ENCODE peak calls at places on chromosomes 12 and 14, in six cellular contexts. E is GM23338, C is coronary artery, Q is mucosa of descending colon, K is HCT116, Z is upper lobe of right lung. F is an unnamed sample.

GRCh38 chr14:95816539-95816938 is 60.1 kb upstream of the TUNAR start:
- DNase-seq in E (no peak), C (no peak), Q (no peak), K (no peak), Z (no peak), F (no peak)

GRCh38 chr14:68659021-68659931 is 133.6 kb downstream of the ZFP36L1 start:
- DNase-seq in E (no peak), C (peak), Q (no peak), K (no peak), Z (no peak), F (no peak)

GRCh38 chr14:23537351-23538048 is 14.1 kb downstream of the ZFHX2 start:
- DNase-seq in E (peak), C (no peak), Q (no peak), K (no peak), Z (no peak), F (peak)

GRCh38 chr12:121673013-121673441 is 3.6 kb upstream of the MORN3 start:
- DNase-seq in E (peak), C (no peak), Q (peak), K (no peak), Z (no peak), F (peak)

GRCh38 chr14:97848351-97848980 is 1051.3 kb downstream of the VRK1 start:
- DNase-seq in E (peak), C (no peak), Q (no peak), K (no peak), Z (no peak), F (peak)

GRCh38 chr14:95326987-95327386 is 7.3 kb upstream of the CLMN start:
- DNase-seq in E (no peak), C (no peak), Q (no peak), K (no peak), Z (no peak), F (no peak)

GRCh38 chr14:58617619-58618018 is 20.1 kb upstream of the DACT1 start:
- DNase-seq in E (no peak), C (no peak), Q (no peak), K (no peak), Z (no peak), F (no peak)

GRCh38 chr14:78863143-78863542 is 693.0 kb downstream of the NRXN3 start:
- DNase-seq in E (peak), C (no peak), Q (peak), K (no peak), Z (no peak), F (no peak)

GRCh38 chr12:126286203-126286602 is 1221.0 kb downstream of the AACS start:
- DNase-seq in E (no peak), C (no peak), Q (no peak), K (no peak), Z (no peak), F (no peak)

GRCh38 chr14:101063121-101063520 is 159.6 kb upstream of the RTL1 start:
- DNase-seq in E (no peak), C (no peak), Q (no peak), K (no peak), Z (peak), F (peak)

GRCh38 chr14:88535813-88536212 is 19.0 kb downstream of the PTPN21 start:
- DNase-seq in E (no peak), C (no peak), Q (no peak), K (no peak), Z (no peak), F (no peak)

GRCh38 chr14:74549588-74549987 is 56.0 kb downstream of the ISCA2 start:
- DNase-seq in E (peak), C (no peak), Q (no peak), K (no peak), Z (no peak), F (no peak)

GRCh38 chr14:82055511-82055910 is 521.9 kb upstream of the SEL1L start:
- DNase-seq in E (no peak), C (no peak), Q (no peak), K (no peak), Z (no peak), F (no peak)

GRCh38 chr14:91879196-91879595 is 11.9 kb upstream of the TC2N start:
- DNase-seq in E (no peak), C (no peak), Q (no peak), K (no peak), Z (no peak), F (no peak)

GRCh38 chr14:71138236-71139057 is 231.2 kb downstream of the PCNX1 start:
- DNase-seq in E (no peak), C (no peak), Q (no peak), K (no peak), Z (no peak), F (no peak)

GRCh38 chr14:21264025-21264801 is 5.0 kb downstream of the HNRNPC start:
- DNase-seq in E (no peak), C (no peak), Q (no peak), K (no peak), Z (no peak), F (no peak)

GRCh38 chr14:106318700-106319099 is 792.3 kb downstream of the TMEM121 start:
- DNase-seq in E (no peak), C (no peak), Q (peak), K (no peak), Z (no peak), F (no peak)

GRCh38 chr14:50816419-50817047 is 14.4 kb downstream of the NIN start:
- DNase-seq in E (no peak), C (no peak), Q (no peak), K (no peak), Z (no peak), F (no peak)

GRCh38 chr14:35786856-35787255 is 22.2 kb downstream of the RALGAPA1 start:
- DNase-seq in E (no peak), C (no peak), Q (no peak), K (no peak), Z (no peak), F (no peak)

GRCh38 chr14:84017533-84017932 is 1512.4 kb upstream of the FLRT2 start:
- DNase-seq in E (no peak), C (no peak), Q (no peak), K (no peak), Z (no peak), F (no peak)

GRCh38 chr14:20610002-20610765 is 19.0 kb upstream of the RNASE12 start:
- DNase-seq in E (peak), C (no peak), Q (peak), K (no peak), Z (peak), F (peak)

GRCh38 chr14:103401223-103402214 is 16.3 kb downstream of the MARK3 start:
- DNase-seq in E (peak), C (no peak), Q (no peak), K (no peak), Z (no peak), F (no peak)

GRCh38 chr14:36214476-36215216 is 38.1 kb upstream of the PTCSC3 start:
- DNase-seq in E (no peak), C (no peak), Q (no peak), K (no peak), Z (no peak), F (no peak)

GRCh38 chr12:109115758-109116610 is at the start of gene ACACB:
- DNase-seq in E (peak), C (no peak), Q (peak), K (no peak), Z (peak), F (no peak)

GRCh38 chr14:64572721-64573508 is 23.2 kb downstream of the PPP1R36 start:
- DNase-seq in E (peak), C (no peak), Q (no peak), K (no peak), Z (no peak), F (no peak)

GRCh38 chr12:94867066-94867855 is 136.2 kb downstream of the NDUFA12 start:
- DNase-seq in E (no peak), C (no peak), Q (no peak), K (no peak), Z (no peak), F (peak)

GRCh38 chr14:102630405-102630804 is 38.0 kb downstream of the RCOR1 start:
- DNase-seq in E (peak), C (no peak), Q (no peak), K (no peak), Z (no peak), F (no peak)

GRCh38 chr14:26598081-26598671 is 343 bp upstream of the NOVA1 start:
- DNase-seq in E (peak), C (peak), Q (peak), K (no peak), Z (peak), F (peak)

GRCh38 chr12:106068296-106068695 is 70.5 kb downstream of the NUAK1 start:
- DNase-seq in E (no peak), C (no peak), Q (no peak), K (no peak), Z (no peak), F (no peak)

GRCh38 chr12:117643971-117644370 is 282.5 kb upstream of the NOS1 start:
- DNase-seq in E (no peak), C (no peak), Q (no peak), K (no peak), Z (no peak), F (no peak)

GRCh38 chr12:31961137-31961536 is 1.9 kb downstream of the RESF1 start:
- DNase-seq in E (no peak), C (no peak), Q (no peak), K (no peak), Z (no peak), F (no peak)

GRCh38 chr12:130074661-130075406 is 87.4 kb upstream of the FZD10 start:
- DNase-seq in E (no peak), C (no peak), Q (no peak), K (no peak), Z (no peak), F (no peak)

GRCh38 chr12:94250130-94250529 is 101.8 kb downstream of the PLXNC1 start:
- DNase-seq in E (no peak), C (no peak), Q (no peak), K (no peak), Z (no peak), F (no peak)

GRCh38 chr14:50013198-50013918 is 103.0 kb downstream of the VCPKMT start:
- DNase-seq in E (no peak), C (no peak), Q (no peak), K (peak), Z (no peak), F (no peak)

GRCh38 chr12:66352197-66352596 is 49.9 kb downstream of the HELB start:
- DNase-seq in E (peak), C (no peak), Q (peak), K (peak), Z (no peak), F (peak)

GRCh38 chr12:116391501-116391900 is 114.0 kb upstream of the MED13L start:
- DNase-seq in E (no peak), C (no peak), Q (no peak), K (no peak), Z (no peak), F (no peak)

GRCh38 chr12:28602760-28603638 is 412.7 kb downstream of the CCDC91 start:
- DNase-seq in E (no peak), C (no peak), Q (no peak), K (no peak), Z (no peak), F (no peak)

GRCh38 chr12:29930503-29930902 is 146.8 kb upstream of the TMTC1 start:
- DNase-seq in E (no peak), C (no peak), Q (no peak), K (no peak), Z (no peak), F (no peak)

GRCh38 chr12:116552750-116553383 is 6.3 kb upstream of the MAP1LC3B2 start:
- DNase-seq in E (no peak), C (no peak), Q (no peak), K (no peak), Z (no peak), F (no peak)

GRCh38 chr12:49626169-49626835 is 2.9 kb downstream of the PRPF40B start:
- DNase-seq in E (no peak), C (no peak), Q (no peak), K (no peak), Z (no peak), F (no peak)

GRCh38 chr12:49624919-49625577 is 1.7 kb downstream of the PRPF40B start:
- DNase-seq in E (no peak), C (no peak), Q (no peak), K (peak), Z (no peak), F (no peak)

GRCh38 chr12:49621651-49622500 is 1.5 kb upstream of the PRPF40B start:
- DNase-seq in E (no peak), C (peak), Q (no peak), K (no peak), Z (no peak), F (no peak)

GRCh38 chr12:49622501-49623141 is 740 bp upstream of the PRPF40B start:
- DNase-seq in E (peak), C (peak), Q (peak), K (no peak), Z (no peak), F (no peak)

GRCh38 chr12:49623142-49623899 is at the start of gene PRPF40B:
- DNase-seq in E (peak), C (peak), Q (peak), K (peak), Z (peak), F (peak)
- TF ChIP-seq CTCF in E (peak), C (peak), Q (peak), K (peak), Z (peak), F (peak)

GRCh38 chr12:96208801-96209534 is 14.8 kb downstream of the ELK3 start:
- DNase-seq in E (no peak), C (peak), Q (no peak), K (no peak), Z (no peak), F (no peak)
- TF ChIP-seq CTCF in E (peak), C (no peak), Q (no peak), K (no peak), Z (no peak), F (no peak)

GRCh38 chr14:62126885-62127478 is 364.8 kb downstream of the SNAPC1 start:
- DNase-seq in E (peak), C (no peak), Q (peak), K (peak), Z (no peak), F (no peak)

GRCh38 chr14:62125793-62126192 is 363.6 kb downstream of the SNAPC1 start:
- DNase-seq in E (peak), C (no peak), Q (no peak), K (no peak), Z (no peak), F (no peak)

GRCh38 chr14:62118461-62118860 is 356.2 kb downstream of the SNAPC1 start:
- DNase-seq in E (no peak), C (no peak), Q (no peak), K (no peak), Z (no peak), F (no peak)

GRCh38 chr14:62118871-62119270 is 356.7 kb downstream of the SNAPC1 start:
- DNase-seq in E (no peak), C (no peak), Q (no peak), K (no peak), Z (no peak), F (no peak)

DNA sequence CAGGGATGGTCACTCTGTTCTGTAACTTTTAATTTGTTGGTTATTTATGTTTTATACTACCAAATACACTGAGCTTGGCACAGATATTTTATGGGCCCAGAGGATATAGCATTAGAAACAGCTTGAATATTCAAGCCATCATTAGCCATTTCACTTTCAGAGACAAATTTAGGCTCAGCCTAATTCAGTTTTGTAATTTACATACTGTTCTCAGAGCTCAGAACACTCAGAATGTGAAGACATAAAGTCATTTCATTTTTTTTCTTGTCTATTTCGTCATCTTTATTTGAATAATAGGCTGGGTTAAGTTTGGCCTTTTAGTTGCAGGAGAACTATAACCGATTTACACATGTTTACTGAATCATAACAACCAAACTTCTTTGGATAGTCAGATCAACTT is 361.7 kb downstream of the SNAPC1 start:
- DNase-seq in E (no peak), C (no peak), Q (no peak), K (no peak), Z (no peak), F (no peak)
- TF ChIP-seq CTCF in E (no peak), C (no peak), Q (no peak), K (no peak), Z (no peak), F (no peak)

DNA sequence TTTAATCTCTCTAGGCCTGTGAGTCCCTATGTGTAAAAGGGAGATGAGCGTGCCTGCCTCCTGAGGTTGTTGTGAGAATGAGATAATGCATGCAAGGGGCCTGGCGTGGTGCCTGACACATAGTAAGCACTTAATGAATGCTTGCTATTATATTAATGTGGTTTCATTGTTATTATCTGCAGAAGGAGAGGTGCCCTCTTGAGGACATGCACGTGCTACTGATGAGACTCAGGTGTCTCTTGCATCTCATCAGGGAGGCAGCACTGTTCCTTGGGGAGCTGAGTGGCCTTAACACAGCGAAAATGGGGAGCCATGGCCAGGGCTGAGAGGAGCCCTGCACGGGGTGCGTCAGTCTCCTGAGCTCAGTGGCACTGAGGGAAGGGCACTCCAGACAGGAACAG is 29.9 kb upstream of the BCDIN3D start:
- DNase-seq in E (no peak), C (peak), Q (no peak), K (no peak), Z (no peak), F (no peak)
- TF ChIP-seq CTCF in E (no peak), C (no peak), Q (no peak), K (no peak), Z (no peak), F (no peak)

GRCh38 chr12:59595557-59596231 is at the start of gene SLC16A7:
- DNase-seq in E (peak), C (peak), Q (peak), K (peak), Z (peak), F (peak)

GRCh38 chr12:59595097-59595496 is 732 bp upstream of the SLC16A7 start:
- DNase-seq in E (no peak), C (no peak), Q (no peak), K (no peak), Z (no peak), F (no peak)

GRCh38 chr12:59600174-59600573 is 4.3 kb downstream of the SLC16A7 start:
- DNase-seq in E (no peak), C (no peak), Q (no peak), K (no peak), Z (no peak), F (no peak)

GRCh38 chr12:59596232-59597143 is 659 bp downstream of the SLC16A7 start:
- DNase-seq in E (peak), C (peak), Q (peak), K (peak), Z (peak), F (peak)
- TF ChIP-seq CTCF in E (peak), C (no peak), Q (no peak), K (no peak), Z (no peak), F (no peak)

GRCh38 chr12:46556820-46557524 is 184.4 kb upstream of the SLC38A2 start:
- DNase-seq in E (no peak), C (no peak), Q (no peak), K (peak), Z (no peak), F (no peak)
- TF ChIP-seq CTCF in E (no peak), C (no peak), Q (no peak), K (no peak), Z (no peak), F (no peak)

GRCh38 chr12:123779551-123779950 is 17.4 kb downstream of the DNAH10 start:
- DNase-seq in E (no peak), C (no peak), Q (no peak), K (no peak), Z (no peak), F (no peak)
- TF ChIP-seq CTCF in E (no peak), C (no peak), Q (no peak), K (no peak), Z (no peak), F (no peak)

F was measured in glutamatergic neuron.